ENCODE peak calls at places on chromosome 5, in ten cellular contexts. One of them, this sample, is unnamed.

GRCh38 chr5:132020568-132021339 is 9.3 kb upstream of the ACSL6 start:
- ATAC-seq in esophagus mucosa: no peak
- ATAC-seq in natural killer cell: peak
- ATAC-seq in lower lobe of right lung: no peak
- ATAC-seq in T-helper 17 cell: peak
- ATAC-seq in SK-N-SH treated with all-trans-retinoic acid at 6 μM for 48 hours: no peak
- ATAC-seq in activated T-cell treated with anti-CD3 and anti-CD28 coated beads, Interleukin-2, amount 50 U/mL, for 4 hours: peak
- ATAC-seq in heart right ventricle: no peak
- ATAC-seq in left ventricle myocardium superior: no peak
- ATAC-seq in activated CD8-positive, alpha-beta T cell treated with anti-CD3 and anti-CD28 coated beads for 36 hours: peak
- ATAC-seq in this sample: no peak

GRCh38 chr5:64887910-64888309 is 119.2 kb downstream of the CWC27 start:
- ATAC-seq in esophagus mucosa: no peak
- ATAC-seq in natural killer cell: no peak
- ATAC-seq in lower lobe of right lung: no peak
- ATAC-seq in T-helper 17 cell: no peak
- ATAC-seq in SK-N-SH treated with all-trans-retinoic acid at 6 μM for 48 hours: no peak
- ATAC-seq in activated T-cell treated with anti-CD3 and anti-CD28 coated beads, Interleukin-2, amount 50 U/mL, for 4 hours: no peak
- ATAC-seq in heart right ventricle: no peak
- ATAC-seq in left ventricle myocardium superior: no peak
- ATAC-seq in activated CD8-positive, alpha-beta T cell treated with anti-CD3 and anti-CD28 coated beads for 36 hours: no peak
- ATAC-seq in this sample: no peak

GRCh38 chr5:174419523-174420132 is 304.8 kb upstream of the MSX2 start:
- ATAC-seq in esophagus mucosa: peak
- ATAC-seq in natural killer cell: peak
- ATAC-seq in lower lobe of right lung: peak
- ATAC-seq in T-helper 17 cell: peak
- ATAC-seq in SK-N-SH treated with all-trans-retinoic acid at 6 μM for 48 hours: peak
- ATAC-seq in activated T-cell treated with anti-CD3 and anti-CD28 coated beads, Interleukin-2, amount 50 U/mL, for 4 hours: peak
- ATAC-seq in heart right ventricle: peak
- ATAC-seq in left ventricle myocardium superior: peak
- ATAC-seq in activated CD8-positive, alpha-beta T cell treated with anti-CD3 and anti-CD28 coated beads for 36 hours: peak
- ATAC-seq in this sample: peak

GRCh38 chr5:119287547-119288073 is 68.2 kb upstream of the TNFAIP8 start:
- ATAC-seq in esophagus mucosa: no peak
- ATAC-seq in natural killer cell: peak
- ATAC-seq in lower lobe of right lung: no peak
- ATAC-seq in T-helper 17 cell: peak
- ATAC-seq in SK-N-SH treated with all-trans-retinoic acid at 6 μM for 48 hours: peak
- ATAC-seq in activated T-cell treated with anti-CD3 and anti-CD28 coated beads, Interleukin-2, amount 50 U/mL, for 4 hours: peak
- ATAC-seq in heart right ventricle: no peak
- ATAC-seq in left ventricle myocardium superior: no peak
- ATAC-seq in activated CD8-positive, alpha-beta T cell treated with anti-CD3 and anti-CD28 coated beads for 36 hours: peak
- ATAC-seq in this sample: no peak

GRCh38 chr5:171474106-171474878 is 54.8 kb downstream of the FGF18 start:
- ATAC-seq in esophagus mucosa: no peak
- ATAC-seq in natural killer cell: no peak
- ATAC-seq in lower lobe of right lung: no peak
- ATAC-seq in T-helper 17 cell: no peak
- ATAC-seq in SK-N-SH treated with all-trans-retinoic acid at 6 μM for 48 hours: no peak
- ATAC-seq in activated T-cell treated with anti-CD3 and anti-CD28 coated beads, Interleukin-2, amount 50 U/mL, for 4 hours: no peak
- ATAC-seq in heart right ventricle: peak
- ATAC-seq in left ventricle myocardium superior: peak
- ATAC-seq in activated CD8-positive, alpha-beta T cell treated with anti-CD3 and anti-CD28 coated beads for 36 hours: no peak
- ATAC-seq in this sample: no peak

GRCh38 chr5:54645888-54646284 is 128.3 kb downstream of the SNX18 start:
- ATAC-seq in esophagus mucosa: no peak
- ATAC-seq in natural killer cell: no peak
- ATAC-seq in lower lobe of right lung: no peak
- ATAC-seq in T-helper 17 cell: no peak
- ATAC-seq in SK-N-SH treated with all-trans-retinoic acid at 6 μM for 48 hours: no peak
- ATAC-seq in activated T-cell treated with anti-CD3 and anti-CD28 coated beads, Interleukin-2, amount 50 U/mL, for 4 hours: no peak
- ATAC-seq in heart right ventricle: peak
- ATAC-seq in left ventricle myocardium superior: peak
- ATAC-seq in activated CD8-positive, alpha-beta T cell treated with anti-CD3 and anti-CD28 coated beads for 36 hours: no peak
- ATAC-seq in this sample: peak

GRCh38 chr5:138979684-138980275 is 104.6 kb upstream of the LRRTM2 start:
- ATAC-seq in esophagus mucosa: no peak
- ATAC-seq in natural killer cell: peak
- ATAC-seq in lower lobe of right lung: no peak
- ATAC-seq in T-helper 17 cell: peak
- ATAC-seq in SK-N-SH treated with all-trans-retinoic acid at 6 μM for 48 hours: no peak
- ATAC-seq in activated T-cell treated with anti-CD3 and anti-CD28 coated beads, Interleukin-2, amount 50 U/mL, for 4 hours: peak
- ATAC-seq in heart right ventricle: no peak
- ATAC-seq in left ventricle myocardium superior: no peak
- ATAC-seq in activated CD8-positive, alpha-beta T cell treated with anti-CD3 and anti-CD28 coated beads for 36 hours: peak
- ATAC-seq in this sample: no peak

GRCh38 chr5:124418390-124418789 is 328.0 kb downstream of the ZNF608 start:
- ATAC-seq in esophagus mucosa: no peak
- ATAC-seq in natural killer cell: no peak
- ATAC-seq in lower lobe of right lung: no peak
- ATAC-seq in T-helper 17 cell: no peak
- ATAC-seq in SK-N-SH treated with all-trans-retinoic acid at 6 μM for 48 hours: no peak
- ATAC-seq in activated T-cell treated with anti-CD3 and anti-CD28 coated beads, Interleukin-2, amount 50 U/mL, for 4 hours: no peak
- ATAC-seq in heart right ventricle: no peak
- ATAC-seq in left ventricle myocardium superior: no peak
- ATAC-seq in activated CD8-positive, alpha-beta T cell treated with anti-CD3 and anti-CD28 coated beads for 36 hours: no peak
- ATAC-seq in this sample: no peak

GRCh38 chr5:59356813-59357381 is 536.6 kb downstream of the PDE4D start:
- ATAC-seq in esophagus mucosa: no peak
- ATAC-seq in natural killer cell: peak
- ATAC-seq in lower lobe of right lung: peak
- ATAC-seq in T-helper 17 cell: no peak
- ATAC-seq in SK-N-SH treated with all-trans-retinoic acid at 6 μM for 48 hours: no peak
- ATAC-seq in activated T-cell treated with anti-CD3 and anti-CD28 coated beads, Interleukin-2, amount 50 U/mL, for 4 hours: no peak
- ATAC-seq in heart right ventricle: peak
- ATAC-seq in left ventricle myocardium superior: peak
- ATAC-seq in activated CD8-positive, alpha-beta T cell treated with anti-CD3 and anti-CD28 coated beads for 36 hours: peak
- ATAC-seq in this sample: peak

GRCh38 chr5:15021286-15022046 is 149.9 kb upstream of the ANKH start:
- ATAC-seq in esophagus mucosa: no peak
- ATAC-seq in natural killer cell: no peak
- ATAC-seq in lower lobe of right lung: no peak
- ATAC-seq in T-helper 17 cell: no peak
- ATAC-seq in SK-N-SH treated with all-trans-retinoic acid at 6 μM for 48 hours: peak
- ATAC-seq in activated T-cell treated with anti-CD3 and anti-CD28 coated beads, Interleukin-2, amount 50 U/mL, for 4 hours: no peak
- ATAC-seq in heart right ventricle: peak
- ATAC-seq in left ventricle myocardium superior: peak
- ATAC-seq in activated CD8-positive, alpha-beta T cell treated with anti-CD3 and anti-CD28 coated beads for 36 hours: no peak
- ATAC-seq in this sample: peak

GRCh38 chr5:59095480-59095879 is 512.6 kb downstream of the RAB3C start:
- ATAC-seq in esophagus mucosa: no peak
- ATAC-seq in natural killer cell: no peak
- ATAC-seq in lower lobe of right lung: peak
- ATAC-seq in T-helper 17 cell: no peak
- ATAC-seq in SK-N-SH treated with all-trans-retinoic acid at 6 μM for 48 hours: no peak
- ATAC-seq in activated T-cell treated with anti-CD3 and anti-CD28 coated beads, Interleukin-2, amount 50 U/mL, for 4 hours: no peak
- ATAC-seq in heart right ventricle: no peak
- ATAC-seq in left ventricle myocardium superior: peak
- ATAC-seq in activated CD8-positive, alpha-beta T cell treated with anti-CD3 and anti-CD28 coated beads for 36 hours: no peak
- ATAC-seq in this sample: peak

GRCh38 chr5:133106761-133107572 is 55.2 kb downstream of the HSPA4 start:
- ATAC-seq in esophagus mucosa: peak
- ATAC-seq in natural killer cell: no peak
- ATAC-seq in lower lobe of right lung: peak
- ATAC-seq in T-helper 17 cell: peak
- ATAC-seq in SK-N-SH treated with all-trans-retinoic acid at 6 μM for 48 hours: no peak
- ATAC-seq in activated T-cell treated with anti-CD3 and anti-CD28 coated beads, Interleukin-2, amount 50 U/mL, for 4 hours: no peak
- ATAC-seq in heart right ventricle: no peak
- ATAC-seq in left ventricle myocardium superior: peak
- ATAC-seq in activated CD8-positive, alpha-beta T cell treated with anti-CD3 and anti-CD28 coated beads for 36 hours: peak
- ATAC-seq in this sample: no peak

GRCh38 chr5:77066823-77067442 is 20.2 kb downstream of the ZBED3 start:
- ATAC-seq in esophagus mucosa: peak
- ATAC-seq in natural killer cell: no peak
- ATAC-seq in lower lobe of right lung: no peak
- ATAC-seq in T-helper 17 cell: no peak
- ATAC-seq in SK-N-SH treated with all-trans-retinoic acid at 6 μM for 48 hours: no peak
- ATAC-seq in activated T-cell treated with anti-CD3 and anti-CD28 coated beads, Interleukin-2, amount 50 U/mL, for 4 hours: peak
- ATAC-seq in heart right ventricle: no peak
- ATAC-seq in left ventricle myocardium superior: peak
- ATAC-seq in activated CD8-positive, alpha-beta T cell treated with anti-CD3 and anti-CD28 coated beads for 36 hours: no peak
- ATAC-seq in this sample: peak

GRCh38 chr5:83434929-83435328 is 36.6 kb upstream of the VCAN start:
- ATAC-seq in esophagus mucosa: no peak
- ATAC-seq in natural killer cell: no peak
- ATAC-seq in lower lobe of right lung: no peak
- ATAC-seq in T-helper 17 cell: no peak
- ATAC-seq in SK-N-SH treated with all-trans-retinoic acid at 6 μM for 48 hours: no peak
- ATAC-seq in activated T-cell treated with anti-CD3 and anti-CD28 coated beads, Interleukin-2, amount 50 U/mL, for 4 hours: no peak
- ATAC-seq in heart right ventricle: no peak
- ATAC-seq in left ventricle myocardium superior: peak
- ATAC-seq in activated CD8-positive, alpha-beta T cell treated with anti-CD3 and anti-CD28 coated beads for 36 hours: no peak
- ATAC-seq in this sample: no peak

GRCh38 chr5:151531581-151531980 is 59.5 kb downstream of the FAT2 start:
- ATAC-seq in esophagus mucosa: no peak
- ATAC-seq in natural killer cell: no peak
- ATAC-seq in lower lobe of right lung: no peak
- ATAC-seq in T-helper 17 cell: no peak
- ATAC-seq in SK-N-SH treated with all-trans-retinoic acid at 6 μM for 48 hours: no peak
- ATAC-seq in activated T-cell treated with anti-CD3 and anti-CD28 coated beads, Interleukin-2, amount 50 U/mL, for 4 hours: no peak
- ATAC-seq in heart right ventricle: no peak
- ATAC-seq in left ventricle myocardium superior: no peak
- ATAC-seq in activated CD8-positive, alpha-beta T cell treated with anti-CD3 and anti-CD28 coated beads for 36 hours: no peak
- ATAC-seq in this sample: no peak

GRCh38 chr5:157198277-157199058 is 17.8 kb downstream of the ITK start:
- ATAC-seq in esophagus mucosa: no peak
- ATAC-seq in natural killer cell: peak
- ATAC-seq in lower lobe of right lung: no peak
- ATAC-seq in T-helper 17 cell: peak
- ATAC-seq in SK-N-SH treated with all-trans-retinoic acid at 6 μM for 48 hours: no peak
- ATAC-seq in activated T-cell treated with anti-CD3 and anti-CD28 coated beads, Interleukin-2, amount 50 U/mL, for 4 hours: peak
- ATAC-seq in heart right ventricle: no peak
- ATAC-seq in left ventricle myocardium superior: no peak
- ATAC-seq in activated CD8-positive, alpha-beta T cell treated with anti-CD3 and anti-CD28 coated beads for 36 hours: peak
- ATAC-seq in this sample: no peak

GRCh38 chr5:77218263-77218662 is 7.8 kb downstream of the PDE8B start:
- ATAC-seq in esophagus mucosa: no peak
- ATAC-seq in natural killer cell: no peak
- ATAC-seq in lower lobe of right lung: no peak
- ATAC-seq in T-helper 17 cell: no peak
- ATAC-seq in SK-N-SH treated with all-trans-retinoic acid at 6 μM for 48 hours: peak
- ATAC-seq in activated T-cell treated with anti-CD3 and anti-CD28 coated beads, Interleukin-2, amount 50 U/mL, for 4 hours: no peak
- ATAC-seq in heart right ventricle: no peak
- ATAC-seq in left ventricle myocardium superior: no peak
- ATAC-seq in activated CD8-positive, alpha-beta T cell treated with anti-CD3 and anti-CD28 coated beads for 36 hours: no peak
- ATAC-seq in this sample: no peak

GRCh38 chr5:6714221-6715041 is 1.2 kb downstream of the TENT4A start:
- ATAC-seq in esophagus mucosa: no peak
- ATAC-seq in natural killer cell: no peak
- ATAC-seq in lower lobe of right lung: peak
- ATAC-seq in T-helper 17 cell: no peak
- ATAC-seq in SK-N-SH treated with all-trans-retinoic acid at 6 μM for 48 hours: no peak
- ATAC-seq in activated T-cell treated with anti-CD3 and anti-CD28 coated beads, Interleukin-2, amount 50 U/mL, for 4 hours: no peak
- ATAC-seq in heart right ventricle: no peak
- ATAC-seq in left ventricle myocardium superior: peak
- ATAC-seq in activated CD8-positive, alpha-beta T cell treated with anti-CD3 and anti-CD28 coated beads for 36 hours: no peak
- ATAC-seq in this sample: no peak

GRCh38 chr5:131224387-131225191 is 39.3 kb upstream of the CDC42SE2 start:
- ATAC-seq in esophagus mucosa: peak
- ATAC-seq in natural killer cell: peak
- ATAC-seq in lower lobe of right lung: peak
- ATAC-seq in T-helper 17 cell: peak
- ATAC-seq in SK-N-SH treated with all-trans-retinoic acid at 6 μM for 48 hours: no peak
- ATAC-seq in activated T-cell treated with anti-CD3 and anti-CD28 coated beads, Interleukin-2, amount 50 U/mL, for 4 hours: peak
- ATAC-seq in heart right ventricle: peak
- ATAC-seq in left ventricle myocardium superior: peak
- ATAC-seq in activated CD8-positive, alpha-beta T cell treated with anti-CD3 and anti-CD28 coated beads for 36 hours: peak
- ATAC-seq in this sample: peak

GRCh38 chr5:16965581-16965980 is 29.5 kb upstream of the MYO10 start:
- ATAC-seq in esophagus mucosa: no peak
- ATAC-seq in natural killer cell: no peak
- ATAC-seq in lower lobe of right lung: no peak
- ATAC-seq in T-helper 17 cell: no peak
- ATAC-seq in SK-N-SH treated with all-trans-retinoic acid at 6 μM for 48 hours: peak
- ATAC-seq in activated T-cell treated with anti-CD3 and anti-CD28 coated beads, Interleukin-2, amount 50 U/mL, for 4 hours: no peak
- ATAC-seq in heart right ventricle: no peak
- ATAC-seq in left ventricle myocardium superior: no peak
- ATAC-seq in activated CD8-positive, alpha-beta T cell treated with anti-CD3 and anti-CD28 coated beads for 36 hours: no peak
- ATAC-seq in this sample: no peak

GRCh38 chr5:43362725-43363435 is 49.3 kb downstream of the CCL28 start:
- ATAC-seq in esophagus mucosa: peak
- ATAC-seq in natural killer cell: no peak
- ATAC-seq in lower lobe of right lung: no peak
- ATAC-seq in T-helper 17 cell: no peak
- ATAC-seq in SK-N-SH treated with all-trans-retinoic acid at 6 μM for 48 hours: no peak
- ATAC-seq in activated T-cell treated with anti-CD3 and anti-CD28 coated beads, Interleukin-2, amount 50 U/mL, for 4 hours: no peak
- ATAC-seq in heart right ventricle: no peak
- ATAC-seq in left ventricle myocardium superior: no peak
- ATAC-seq in activated CD8-positive, alpha-beta T cell treated with anti-CD3 and anti-CD28 coated beads for 36 hours: no peak
- ATAC-seq in this sample: no peak

GRCh38 chr5:111245654-111246053 is 21.5 kb downstream of the CAMK4 start:
- ATAC-seq in esophagus mucosa: no peak
- ATAC-seq in natural killer cell: no peak
- ATAC-seq in lower lobe of right lung: no peak
- ATAC-seq in T-helper 17 cell: no peak
- ATAC-seq in SK-N-SH treated with all-trans-retinoic acid at 6 μM for 48 hours: no peak
- ATAC-seq in activated T-cell treated with anti-CD3 and anti-CD28 coated beads, Interleukin-2, amount 50 U/mL, for 4 hours: no peak
- ATAC-seq in heart right ventricle: no peak
- ATAC-seq in left ventricle myocardium superior: no peak
- ATAC-seq in activated CD8-positive, alpha-beta T cell treated with anti-CD3 and anti-CD28 coated beads for 36 hours: no peak
- ATAC-seq in this sample: no peak

GRCh38 chr5:112023766-112024165 is 266.8 kb upstream of the NREP start:
- ATAC-seq in esophagus mucosa: peak
- ATAC-seq in natural killer cell: no peak
- ATAC-seq in lower lobe of right lung: no peak
- ATAC-seq in T-helper 17 cell: no peak
- ATAC-seq in SK-N-SH treated with all-trans-retinoic acid at 6 μM for 48 hours: no peak
- ATAC-seq in activated T-cell treated with anti-CD3 and anti-CD28 coated beads, Interleukin-2, amount 50 U/mL, for 4 hours: no peak
- ATAC-seq in heart right ventricle: no peak
- ATAC-seq in left ventricle myocardium superior: no peak
- ATAC-seq in activated CD8-positive, alpha-beta T cell treated with anti-CD3 and anti-CD28 coated beads for 36 hours: no peak
- ATAC-seq in this sample: no peak

GRCh38 chr5:139654464-139654863 is 6.3 kb downstream of the CXXC5 start:
- ATAC-seq in esophagus mucosa: no peak
- ATAC-seq in natural killer cell: no peak
- ATAC-seq in lower lobe of right lung: no peak
- ATAC-seq in T-helper 17 cell: no peak
- ATAC-seq in SK-N-SH treated with all-trans-retinoic acid at 6 μM for 48 hours: no peak
- ATAC-seq in activated T-cell treated with anti-CD3 and anti-CD28 coated beads, Interleukin-2, amount 50 U/mL, for 4 hours: no peak
- ATAC-seq in heart right ventricle: no peak
- ATAC-seq in left ventricle myocardium superior: no peak
- ATAC-seq in activated CD8-positive, alpha-beta T cell treated with anti-CD3 and anti-CD28 coated beads for 36 hours: no peak
- ATAC-seq in this sample: no peak

GRCh38 chr5:6545036-6545693 is 87.7 kb downstream of the NSUN2 start:
- ATAC-seq in esophagus mucosa: no peak
- ATAC-seq in natural killer cell: peak
- ATAC-seq in lower lobe of right lung: no peak
- ATAC-seq in T-helper 17 cell: no peak
- ATAC-seq in SK-N-SH treated with all-trans-retinoic acid at 6 μM for 48 hours: no peak
- ATAC-seq in activated T-cell treated with anti-CD3 and anti-CD28 coated beads, Interleukin-2, amount 50 U/mL, for 4 hours: no peak
- ATAC-seq in heart right ventricle: peak
- ATAC-seq in left ventricle myocardium superior: peak
- ATAC-seq in activated CD8-positive, alpha-beta T cell treated with anti-CD3 and anti-CD28 coated beads for 36 hours: no peak
- ATAC-seq in this sample: no peak

GRCh38 chr5:172894767-172895166 is 60.7 kb downstream of the ERGIC1 start:
- ATAC-seq in esophagus mucosa: no peak
- ATAC-seq in natural killer cell: no peak
- ATAC-seq in lower lobe of right lung: no peak
- ATAC-seq in T-helper 17 cell: no peak
- ATAC-seq in SK-N-SH treated with all-trans-retinoic acid at 6 μM for 48 hours: no peak
- ATAC-seq in activated T-cell treated with anti-CD3 and anti-CD28 coated beads, Interleukin-2, amount 50 U/mL, for 4 hours: no peak
- ATAC-seq in heart right ventricle: no peak
- ATAC-seq in left ventricle myocardium superior: no peak
- ATAC-seq in activated CD8-positive, alpha-beta T cell treated with anti-CD3 and anti-CD28 coated beads for 36 hours: no peak
- ATAC-seq in this sample: no peak

GRCh38 chr5:71816307-71816706 is 97.2 kb downstream of the CARTPT start:
- ATAC-seq in esophagus mucosa: peak
- ATAC-seq in natural killer cell: no peak
- ATAC-seq in lower lobe of right lung: no peak
- ATAC-seq in T-helper 17 cell: no peak
- ATAC-seq in SK-N-SH treated with all-trans-retinoic acid at 6 μM for 48 hours: no peak
- ATAC-seq in activated T-cell treated with anti-CD3 and anti-CD28 coated beads, Interleukin-2, amount 50 U/mL, for 4 hours: no peak
- ATAC-seq in heart right ventricle: no peak
- ATAC-seq in left ventricle myocardium superior: no peak
- ATAC-seq in activated CD8-positive, alpha-beta T cell treated with anti-CD3 and anti-CD28 coated beads for 36 hours: no peak
- ATAC-seq in this sample: no peak

GRCh38 chr5:149418910-149419531 is 39.9 kb upstream of the IL17B start:
- ATAC-seq in esophagus mucosa: no peak
- ATAC-seq in natural killer cell: no peak
- ATAC-seq in lower lobe of right lung: no peak
- ATAC-seq in T-helper 17 cell: no peak
- ATAC-seq in SK-N-SH treated with all-trans-retinoic acid at 6 μM for 48 hours: no peak
- ATAC-seq in activated T-cell treated with anti-CD3 and anti-CD28 coated beads, Interleukin-2, amount 50 U/mL, for 4 hours: no peak
- ATAC-seq in heart right ventricle: no peak
- ATAC-seq in left ventricle myocardium superior: no peak
- ATAC-seq in activated CD8-positive, alpha-beta T cell treated with anti-CD3 and anti-CD28 coated beads for 36 hours: no peak
- ATAC-seq in this sample: no peak